ENCODE peak calls at places on chromosomes 12 and 14, in ten cellular contexts. L is fibroblast of pulmonary artery, B is choroid plexus epithelial cell, J is dorsolateral prefrontal cortex, P is psoas muscle, H is heart right ventricle, X is BE2C, Y is WERI-Rb-1, W is mucosa of descending colon, T is fibroblast of lung. N is an unnamed sample.

GRCh38 chr14:25394791-25395391 is 344.9 kb upstream of the STXBP6 start:
- DNase-seq in L (no peak), B (no peak), J (no peak), P (no peak), H (no peak), X (no peak), Y (no peak), W (no peak), T (no peak), N (peak)

GRCh38 chr14:75689012-75689411 is 28.0 kb downstream of the TTLL5 start:
- DNase-seq in L (peak), B (peak), J (no peak), P (peak), H (peak), X (no peak), Y (no peak), W (no peak), T (peak), N (no peak)

GRCh38 chr12:53061404-53062010 is 11.6 kb downstream of the TNS2 start:
- DNase-seq in L (no peak), B (peak), J (peak), P (peak), H (no peak), X (no peak), Y (peak), W (peak), T (no peak), N (peak)

GRCh38 chr12:80442426-80443222 is 1.4 kb upstream of the PTPRQ start:
- DNase-seq in L (peak), B (peak), J (no peak), P (no peak), H (no peak), X (no peak), Y (no peak), W (no peak), T (peak), N (no peak)

GRCh38 chr14:68085742-68086141 is 266.2 kb downstream of the RAD51B start:
- DNase-seq in L (no peak), B (no peak), J (no peak), P (no peak), H (no peak), X (no peak), Y (no peak), W (no peak), T (no peak), N (no peak)

GRCh38 chr14:106551265-106551664 is 1024.9 kb downstream of the TMEM121 start:
- DNase-seq in L (no peak), B (no peak), J (no peak), P (no peak), H (no peak), X (no peak), Y (no peak), W (no peak), T (no peak), N (no peak)

GRCh38 chr12:32502693-32503510 is 103.5 kb downstream of the FGD4 start:
- DNase-seq in L (peak), B (peak), J (no peak), P (no peak), H (no peak), X (no peak), Y (no peak), W (no peak), T (peak), N (peak)

GRCh38 chr12:4487024-4487423 is 41.4 kb upstream of the FGF6 start:
- DNase-seq in L (no peak), B (no peak), J (no peak), P (no peak), H (no peak), X (no peak), Y (no peak), W (no peak), T (no peak), N (no peak)

GRCh38 chr12:50112456-50113218 is 601 bp downstream of the COX14 start:
- DNase-seq in L (no peak), B (no peak), J (no peak), P (no peak), H (peak), X (no peak), Y (peak), W (peak), T (no peak), N (peak)

GRCh38 chr12:12736759-12737676 is 19.9 kb downstream of the CDKN1B start:
- DNase-seq in L (peak), B (peak), J (no peak), P (no peak), H (peak), X (peak), Y (no peak), W (no peak), T (peak), N (peak)

DNA sequence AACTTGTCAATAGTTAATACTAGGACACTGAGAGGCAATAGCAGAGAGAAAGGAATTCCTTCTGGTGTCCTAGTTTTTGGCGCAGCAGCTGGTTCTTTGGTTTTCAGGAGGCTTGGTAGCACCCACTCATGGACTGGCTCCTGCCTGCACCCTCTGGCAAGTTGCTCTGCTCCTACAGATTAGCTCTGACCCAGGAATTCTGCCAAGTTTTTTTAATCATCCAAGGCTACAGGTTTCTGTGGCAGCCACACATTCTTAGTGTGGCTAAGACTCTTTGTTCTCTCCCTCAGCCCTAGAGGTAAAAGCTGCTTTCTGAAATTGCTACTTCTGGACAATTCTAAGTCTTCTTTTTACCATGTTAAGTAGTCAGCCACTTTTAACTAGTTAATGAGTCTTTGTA is 72.0 kb upstream of the FKBP4 start:
- DNase-seq in L (peak), B (no peak), J (no peak), P (no peak), H (no peak), X (no peak), Y (no peak), W (no peak), T (no peak), N (no peak)
- H3K4me3 ChIP-seq in L (no peak), B (no peak), J (no peak), P (no peak), H (no peak), X (no peak), Y (no peak), W (no peak), T (no peak), N (no peak)

GRCh38 chr14:23301969-23302289 is 730 bp downstream of the PPP1R3E start:
- DNase-seq in L (no peak), B (no peak), J (no peak), P (no peak), H (no peak), X (no peak), Y (no peak), W (no peak), T (no peak), N (no peak)

GRCh38 chr14:23301288-23301968 is 1.2 kb downstream of the PPP1R3E start:
- DNase-seq in L (peak), B (peak), J (peak), P (peak), H (peak), X (peak), Y (peak), W (peak), T (peak), N (peak)

GRCh38 chr14:23299986-23300686 is 2.5 kb downstream of the PPP1R3E start:
- DNase-seq in L (no peak), B (no peak), J (no peak), P (no peak), H (no peak), X (no peak), Y (no peak), W (no peak), T (no peak), N (no peak)

GRCh38 chr14:23300687-23301223 is 1.9 kb downstream of the PPP1R3E start:
- DNase-seq in L (peak), B (no peak), J (no peak), P (peak), H (peak), X (no peak), Y (peak), W (peak), T (no peak), N (peak)

DNA sequence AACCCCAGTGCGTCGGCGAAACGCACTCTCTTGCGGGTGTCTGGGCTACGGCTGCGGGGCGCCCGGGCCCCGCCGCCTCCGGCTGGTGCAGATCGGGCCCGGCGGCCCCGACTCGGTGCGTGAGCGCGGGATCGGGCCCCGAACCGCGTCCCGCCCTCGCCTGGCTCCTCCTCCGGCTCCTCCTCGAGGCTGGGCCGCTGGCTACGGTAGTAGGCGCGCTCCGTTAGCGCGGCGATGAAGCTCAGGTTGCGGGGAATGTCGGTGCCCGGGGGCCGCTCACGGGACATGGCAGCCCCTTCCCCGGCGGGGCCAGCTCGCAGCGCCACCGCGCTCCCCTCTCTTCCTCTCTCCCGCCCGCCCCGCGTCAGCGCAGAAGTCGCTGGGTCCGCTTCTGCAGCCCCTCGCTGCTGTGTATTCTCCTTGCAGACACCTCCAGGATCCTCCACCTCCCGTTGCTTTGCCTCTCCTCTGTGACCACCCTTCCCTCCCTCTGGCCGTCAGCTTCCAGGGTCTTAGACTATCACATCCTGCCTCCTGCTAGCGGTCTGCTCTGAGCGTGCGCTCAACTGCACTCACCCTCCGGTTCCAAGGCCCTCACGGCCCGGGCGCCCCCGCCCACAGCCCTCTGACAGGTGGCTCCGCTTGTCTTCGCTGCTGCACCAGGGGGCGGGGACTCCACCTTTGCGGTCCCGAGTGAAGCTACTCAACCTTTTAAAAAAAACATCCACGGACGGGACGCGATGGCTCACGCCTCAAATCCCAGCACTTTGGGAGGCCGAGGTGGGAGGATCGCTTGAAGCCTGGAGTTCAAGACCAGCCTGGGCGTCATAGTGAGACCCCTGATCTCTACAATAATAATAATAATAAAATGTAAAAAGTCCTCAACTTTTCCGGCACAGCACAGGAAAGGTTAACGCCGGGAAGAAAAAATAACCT is at the start of gene PPP1R3E:
- DNase-seq in L (peak), B (peak), J (peak), P (peak), H (peak), X (peak), Y (peak), W (peak), T (peak), N (peak)
- TF ChIP-seq CTCF in L (no peak), B (no peak), J (no peak), P (no peak), H (no peak), X (no peak), Y (no peak), W (no peak), T (no peak), N (no peak)

DNA sequence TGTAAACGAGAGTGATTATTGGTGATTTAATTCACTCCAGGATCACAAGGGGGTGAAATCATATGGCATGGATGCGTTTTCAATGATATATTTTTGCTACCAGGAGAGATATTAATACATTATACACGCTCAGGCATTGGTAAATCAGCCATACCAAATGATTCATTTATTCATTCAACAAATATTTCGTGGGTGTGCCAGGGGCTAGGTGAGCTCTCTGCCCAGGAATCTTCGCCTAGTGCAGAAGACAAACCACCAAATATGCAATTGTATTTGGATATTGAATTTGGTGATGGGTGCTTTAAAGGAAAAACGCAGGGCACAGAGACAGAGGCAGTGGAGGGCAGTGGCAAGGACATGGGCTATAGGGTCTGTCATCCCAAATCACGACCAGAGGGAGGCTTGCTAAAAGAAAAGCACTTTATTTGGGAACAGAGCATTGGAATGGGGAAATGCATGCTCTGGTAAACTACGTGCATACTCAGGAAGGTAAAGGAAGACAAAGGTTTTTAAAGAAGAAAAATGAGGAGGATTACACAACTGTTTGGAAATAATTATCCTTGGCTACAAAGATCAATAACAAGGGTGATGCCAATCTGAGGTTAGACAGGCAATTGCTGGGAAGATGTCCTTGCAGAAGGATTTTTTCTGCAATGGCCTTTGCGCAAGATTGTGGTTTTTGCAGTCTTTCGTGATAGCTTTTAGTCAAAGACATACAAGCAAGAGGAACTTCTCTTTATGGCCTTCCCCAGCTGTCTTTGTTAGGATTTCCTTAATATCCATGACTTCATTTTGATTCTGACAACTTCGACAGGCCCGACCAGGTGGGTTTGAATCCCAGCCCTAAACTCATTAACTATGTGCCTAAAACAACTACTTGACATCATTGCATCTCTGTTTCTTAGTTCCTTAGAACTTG is 13.6 kb upstream of the VRK1 start:
- DNase-seq in L (no peak), B (no peak), J (no peak), P (no peak), H (no peak), X (no peak), Y (no peak), W (no peak), T (no peak), N (no peak)
- H3K4me3 ChIP-seq in L (no peak), B (no peak), J (no peak), P (no peak), H (no peak), X (no peak), Y (no peak), W (no peak), T (no peak), N (no peak)

GRCh38 chr14:102590667-102591099 is 1.8 kb upstream of the RCOR1 start:
- DNase-seq in L (peak), B (peak), J (peak), P (peak), H (peak), X (peak), Y (peak), W (peak), T (peak), N (peak)
- TF ChIP-seq CTCF in L (peak), B (peak), J (peak), P (peak), H (peak), X (peak), Y (peak), W (no peak), T (peak), N (peak)

GRCh38 chr12:8145754-8146415 is 10.9 kb upstream of the ZNF705A start:
- DNase-seq in L (peak), B (peak), J (peak), P (peak), H (peak), X (peak), Y (peak), W (peak), T (peak), N (peak)
- H3K4me3 ChIP-seq in L (peak), B (peak), J (peak), P (peak), H (no peak), X (peak), Y (peak), W (no peak), T (peak), N (no peak)

GRCh38 chr12:110619534-110619953 is 5.6 kb downstream of the TCTN1 start:
- DNase-seq in L (no peak), B (no peak), J (no peak), P (no peak), H (no peak), X (no peak), Y (no peak), W (no peak), T (no peak), N (no peak)
- TF ChIP-seq CTCF in L (no peak), B (peak), J (no peak), P (no peak), H (no peak), X (peak), Y (peak), W (no peak), T (no peak), N (no peak)

GRCh38 chr12:109116611-109116949 is 193 bp downstream of the ACACB start:
- DNase-seq in L (no peak), B (no peak), J (no peak), P (no peak), H (no peak), X (no peak), Y (no peak), W (no peak), T (no peak), N (no peak)
- H3K4me3 ChIP-seq in L (no peak), B (no peak), J (no peak), P (peak), H (peak), X (peak), Y (no peak), W (no peak), T (no peak), N (no peak)

GRCh38 chr14:96225745-96226151 is 21.1 kb downstream of the BDKRB2 start:
- DNase-seq in L (no peak), B (no peak), J (no peak), P (no peak), H (peak), X (peak), Y (no peak), W (peak), T (peak), N (peak)
- TF ChIP-seq CTCF in L (no peak), B (peak), J (no peak), P (no peak), H (peak), X (peak), Y (peak), W (no peak), T (peak), N (peak)

DNA sequence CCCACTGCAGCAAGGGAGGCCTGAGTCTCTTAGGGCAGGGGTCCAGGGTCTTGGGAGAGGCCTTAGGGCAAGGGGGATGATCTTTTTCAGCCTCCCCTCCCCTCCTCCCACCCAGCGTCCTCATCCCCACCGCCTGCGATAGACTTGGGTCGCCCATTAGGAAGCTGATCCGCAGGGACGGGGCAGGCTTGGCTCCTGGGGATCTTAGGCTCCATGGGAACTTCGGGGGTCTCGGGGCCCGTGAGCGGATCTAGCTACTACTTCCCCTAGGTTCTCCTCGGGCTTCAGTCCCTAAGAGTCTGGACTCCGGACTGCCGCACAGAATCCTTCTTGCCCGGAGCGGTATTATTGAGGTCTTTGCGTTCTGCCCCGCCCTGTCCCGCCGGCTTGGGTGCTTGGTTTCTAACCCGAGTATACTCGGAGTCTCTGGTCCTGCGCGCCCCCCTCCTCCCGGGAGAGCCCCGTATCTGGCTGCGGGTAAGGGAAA is 2.2 kb upstream of the PTHLH start:
- DNase-seq in L (no peak), B (no peak), J (no peak), P (peak), H (no peak), X (no peak), Y (no peak), W (no peak), T (no peak), N (peak)
- H3K4me3 ChIP-seq in L (peak), B (peak), J (no peak), P (peak), H (peak), X (peak), Y (no peak), W (no peak), T (peak), N (peak)

N was measured in neural progenitor cell.